ENCODE peak calls at places on chromosome 11, in six cellular contexts. O, R, D, H, T and A are unnamed samples.

GRCh38 chr11:71238941-71239340 is 13.4 kb downstream of the SHANK2 start:
- DNase-seq in O (no peak), R (no peak), D (no peak), H (no peak), T (no peak), A (no peak)

GRCh38 chr11:86151188-86152005 is 82.5 kb upstream of the PICALM start:
- DNase-seq in O (no peak), R (no peak), D (no peak), H (peak), T (peak), A (no peak)

GRCh38 chr11:60345489-60345888 is 18.4 kb downstream of the MS4A6E start:
- DNase-seq in O (peak), R (no peak), D (no peak), H (no peak), T (peak), A (no peak)

GRCh38 chr11:130633466-130633865 is 185.0 kb downstream of the ADAMTS15 start:
- DNase-seq in O (no peak), R (no peak), D (no peak), H (no peak), T (peak), A (no peak)

GRCh38 chr11:60743058-60743457 is 13.6 kb upstream of the MS4A15 start:
- DNase-seq in O (no peak), R (no peak), D (no peak), H (no peak), T (no peak), A (no peak)

GRCh38 chr11:2378527-2379210 is 1.6 kb downstream of the CD81 start:
- DNase-seq in O (no peak), R (no peak), D (no peak), H (no peak), T (no peak), A (no peak)

GRCh38 chr11:128525411-128526243 is 61.7 kb downstream of the ETS1 start:
- DNase-seq in O (peak), R (no peak), D (no peak), H (no peak), T (peak), A (no peak)

GRCh38 chr11:8286886-8287285 is 23.2 kb upstream of the LMO1 start:
- DNase-seq in O (no peak), R (no peak), D (no peak), H (peak), T (no peak), A (no peak)

GRCh38 chr11:47889714-47890441 is 41.7 kb upstream of the NUP160 start:
- DNase-seq in O (no peak), R (no peak), D (no peak), H (no peak), T (no peak), A (no peak)

GRCh38 chr11:29019960-29020683 is 911.9 kb downstream of the METTL15 start:
- DNase-seq in O (peak), R (no peak), D (no peak), H (no peak), T (peak), A (no peak)

GRCh38 chr11:44585421-44585820 is 20.0 kb downstream of the CD82 start:
- DNase-seq in O (no peak), R (no peak), D (no peak), H (no peak), T (no peak), A (no peak)

GRCh38 chr11:73177380-73178091 is 35.4 kb upstream of the FCHSD2 start:
- DNase-seq in O (no peak), R (no peak), D (no peak), H (no peak), T (peak), A (no peak)

GRCh38 chr11:67419330-67420049 is 4.0 kb downstream of the CARNS1 start:
- DNase-seq in O (no peak), R (no peak), D (no peak), H (no peak), T (no peak), A (no peak)

GRCh38 chr11:116232364-116232801 is 540.4 kb downstream of the BUD13 start:
- DNase-seq in O (no peak), R (no peak), D (no peak), H (no peak), T (no peak), A (no peak)

GRCh38 chr11:120674537-120674936 is 163.0 kb downstream of the GRIK4 start:
- DNase-seq in O (no peak), R (no peak), D (no peak), H (no peak), T (no peak), A (no peak)

GRCh38 chr11:4921796-4922195 is 2.3 kb downstream of the OR51G1 start:
- DNase-seq in O (no peak), R (no peak), D (no peak), H (no peak), T (no peak), A (no peak)

GRCh38 chr11:73230276-73230875 is 12.3 kb downstream of the P2RY2 start:
- DNase-seq in O (no peak), R (no peak), D (no peak), H (no peak), T (no peak), A (no peak)

GRCh38 chr11:47786373-47786772 is 19.2 kb upstream of the FNBP4 start:
- DNase-seq in O (no peak), R (no peak), D (no peak), H (no peak), T (no peak), A (no peak)

GRCh38 chr11:133953571-133953970 is 3.2 kb downstream of the IGSF9B start:
- DNase-seq in O (no peak), R (no peak), D (no peak), H (no peak), T (no peak), A (no peak)
- TF ChIP-seq CTCF in O (no peak), R (no peak), D (no peak), H (no peak), T (no peak), A (no peak)

GRCh38 chr11:96704847-96705246 is 315.0 kb downstream of the JRKL start:
- DNase-seq in O (no peak), R (no peak), D (no peak), H (no peak), T (peak), A (no peak)
- TF ChIP-seq CTCF in O (peak), R (no peak), D (no peak), H (no peak), T (peak), A (no peak)

GRCh38 chr11:84390441-84391078 is 1104.4 kb upstream of the CCDC90B start:
- DNase-seq in O (no peak), R (no peak), D (no peak), H (no peak), T (peak), A (no peak)
- TF ChIP-seq CTCF in O (peak), R (no peak), D (peak), H (no peak), T (peak), A (no peak)

GRCh38 chr11:69726019-69726418 is 22.2 kb upstream of the FGF19 start:
- DNase-seq in O (no peak), R (no peak), D (no peak), H (no peak), T (no peak), A (no peak)

GRCh38 chr11:69721061-69721460 is 17.2 kb upstream of the FGF19 start:
- DNase-seq in O (no peak), R (no peak), D (no peak), H (no peak), T (no peak), A (no peak)

GRCh38 chr11:69718147-69718546 is 14.3 kb upstream of the FGF19 start:
- DNase-seq in O (peak), R (no peak), D (peak), H (no peak), T (peak), A (no peak)

GRCh38 chr11:69718912-69719311 is 15.1 kb upstream of the FGF19 start:
- DNase-seq in O (no peak), R (no peak), D (no peak), H (no peak), T (no peak), A (no peak)

DNA sequence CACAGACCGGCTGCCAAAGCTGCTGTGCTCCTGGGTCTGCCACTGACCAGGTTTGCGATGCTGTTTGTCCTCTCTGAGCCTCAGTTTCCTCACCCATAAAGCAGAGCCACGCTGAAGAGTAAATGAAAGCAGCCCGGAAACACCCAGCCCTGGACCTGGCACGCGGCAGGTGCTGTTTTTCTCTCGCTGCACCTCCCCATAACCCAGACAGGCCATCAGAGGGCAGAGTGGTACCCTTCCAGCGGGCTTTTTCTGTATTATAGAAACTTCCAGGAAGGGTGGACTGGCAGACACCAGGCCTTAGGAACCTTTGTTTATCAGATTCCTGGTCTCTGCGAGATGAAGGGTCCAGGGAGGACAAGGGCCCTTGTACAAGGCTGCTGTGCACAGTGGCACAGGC is 17.9 kb upstream of the FGF19 start:
- DNase-seq in O (no peak), R (no peak), D (no peak), H (no peak), T (peak), A (no peak)
- TF ChIP-seq CTCF in O (peak), R (no peak), D (peak), H (peak), T (peak), A (no peak)

DNA sequence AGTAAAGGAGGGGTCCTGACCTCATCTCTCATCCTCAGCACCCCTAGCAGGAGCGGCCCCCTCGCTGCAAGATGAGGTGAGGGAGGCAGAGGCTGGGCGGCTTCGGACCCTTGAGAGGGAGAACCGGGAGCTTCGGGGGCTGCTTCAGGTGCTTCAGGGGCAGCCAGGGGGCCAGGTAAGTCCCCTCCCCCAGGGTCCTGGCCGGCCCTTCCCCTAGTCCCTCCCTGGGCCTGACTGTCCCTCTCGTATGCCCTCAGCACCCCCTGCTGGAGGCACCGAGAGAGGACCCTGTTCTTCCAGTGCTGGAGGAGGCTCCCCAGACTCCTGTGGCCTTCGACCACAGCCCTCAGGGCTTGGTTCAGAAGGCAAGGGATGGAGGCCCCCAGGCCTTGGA is 3.7 kb downstream of the CCDC88B start:
- DNase-seq in O (no peak), R (no peak), D (no peak), H (no peak), T (peak), A (no peak)
- TF ChIP-seq CTCF in O (peak), R (peak), D (peak), H (peak), T (peak), A (no peak)

GRCh38 chr11:82174610-82175009 is 559.1 kb downstream of the FAM181B start:
- DNase-seq in O (peak), R (no peak), D (no peak), H (no peak), T (no peak), A (no peak)
- TF ChIP-seq CTCF in O (peak), R (peak), D (peak), H (peak), T (peak), A (peak)